ENCODE peak calls at places on chromosomes 11 and 22, in four cellular contexts. N is HCT116, E is K562, G is HepG2. C is an unnamed sample.

GRCh38 chr22:29719894-29720645 is at the start of gene CABP7:
- DNase-seq in N (no peak), E (no peak), G (no peak), C (no peak)

GRCh38 chr11:1892116-1892515 is 421 bp upstream of the PRR33 start:
- DNase-seq in N (no peak), E (no peak), G (no peak), C (no peak)

GRCh38 chr11:62033191-62034044 is 66.0 kb upstream of the FTH1 start:
- DNase-seq in N (peak), E (peak), G (peak), C (no peak)

GRCh38 chr11:134866215-134866614 is 454.2 kb upstream of the B3GAT1 start:
- DNase-seq in N (no peak), E (no peak), G (no peak), C (no peak)

GRCh38 chr11:113514856-113515255 is 39.7 kb upstream of the DRD2 start:
- DNase-seq in N (no peak), E (no peak), G (no peak), C (no peak)

GRCh38 chr11:107359701-107360100 is 97.9 kb downstream of the CWF19L2 start:
- DNase-seq in N (no peak), E (peak), G (no peak), C (no peak)

GRCh38 chr11:16883179-16883578 is 131.0 kb downstream of the PLEKHA7 start:
- DNase-seq in N (peak), E (peak), G (no peak), C (no peak)

GRCh38 chr11:8056810-8057463 is 24.1 kb upstream of the TUB start:
- DNase-seq in N (no peak), E (no peak), G (no peak), C (no peak)

GRCh38 chr11:123063396-123064267 is 1.7 kb upstream of the HSPA8 start:
- DNase-seq in N (no peak), E (no peak), G (peak), C (no peak)

GRCh38 chr11:65743928-65744698 is 23.5 kb upstream of the RNASEH2C start:
- DNase-seq in N (peak), E (peak), G (peak), C (no peak)
- TF ChIP-seq CTCF in N (peak), E (peak), G (peak), C (peak)

GRCh38 chr11:67630230-67630942 is 649 bp upstream of the NUDT8 start:
- DNase-seq in N (peak), E (peak), G (peak), C (peak)

GRCh38 chr11:67629386-67630229 is at the start of gene NUDT8:
- DNase-seq in N (peak), E (peak), G (peak), C (no peak)

GRCh38 chr11:67627788-67628624 is 1.7 kb downstream of the NUDT8 start:
- DNase-seq in N (no peak), E (no peak), G (no peak), C (no peak)

GRCh38 chr11:67627394-67627787 is 2.3 kb downstream of the NUDT8 start:
- DNase-seq in N (no peak), E (no peak), G (no peak), C (no peak)

GRCh38 chr11:67628710-67629385 is 889 bp downstream of the NUDT8 start:
- DNase-seq in N (no peak), E (no peak), G (no peak), C (no peak)
- H3K27ac ChIP-seq in N (peak), E (peak), G (peak), C (no peak)

GRCh38 chr11:4495487-4495886 is 13.0 kb downstream of the OR52K1 start:
- DNase-seq in N (no peak), E (no peak), G (no peak), C (no peak)
- TF ChIP-seq TCF7L2 in N (no peak), E (no peak), G (no peak), C (no peak)

GRCh38 chr11:68212421-68213134 is 518 bp downstream of the KMT5B start:
- DNase-seq in N (peak), E (peak), G (peak), C (no peak)
- TF ChIP-seq CTCF in N (peak), E (peak), G (peak), C (no peak)